ENCODE peak calls at places on chromosomes 2 and 18, in six cellular contexts. C, U, I, S, Q and V are unnamed samples.

GRCh38 chr2:127428057-127428814 is 10.0 kb downstream of the PROC start:
- DNase-seq in I (no peak), S (no peak), Q (no peak), C (no peak), U (no peak), V (no peak)

GRCh38 chr2:152635635-152636298 is 81.5 kb downstream of the PRPF40A start:
- DNase-seq in U (peak), C (peak), I (no peak), S (peak), Q (peak), V (peak)

GRCh38 chr18:47404845-47405244 is 153.4 kb upstream of the SKOR2 start:
- DNase-seq in S (no peak), C (no peak), U (no peak), Q (no peak), I (no peak), V (no peak)

GRCh38 chr18:26524002-26524401 is 24.4 kb downstream of the KCTD1 start:
- DNase-seq in S (no peak), C (no peak), I (no peak), Q (no peak), U (no peak), V (no peak)

GRCh38 chr2:150060341-150060740 is 427.1 kb downstream of the RND3 start:
- DNase-seq in S (no peak), U (no peak), Q (no peak), C (no peak), I (no peak), V (peak)

GRCh38 chr2:210004893-210005292 is 2.5 kb downstream of the RPE start:
- DNase-seq in I (no peak), U (no peak), Q (no peak), S (no peak), C (no peak), V (no peak)

GRCh38 chr2:33457588-33458247 is 18.7 kb upstream of the RASGRP3 start:
- DNase-seq in I (no peak), S (peak), C (no peak), U (no peak), Q (no peak), V (no peak)

GRCh38 chr2:169979025-169979424 is 151.8 kb downstream of the UBR3 start:
- DNase-seq in I (no peak), Q (no peak), S (no peak), U (no peak), C (no peak), V (no peak)

GRCh38 chr2:217950401-217950871 is 52.4 kb downstream of the TNS1 start:
- DNase-seq in C (no peak), U (peak), Q (no peak), S (no peak), I (no peak), V (no peak)

GRCh38 chr2:4324531-4324930 is 621.2 kb downstream of the DCDC2C start:
- DNase-seq in U (no peak), C (no peak), Q (no peak), S (no peak), I (no peak), V (no peak)

GRCh38 chr2:15983496-15983895 is 43.1 kb downstream of the MYCN start:
- DNase-seq in Q (no peak), S (no peak), I (no peak), U (no peak), C (no peak), V (no peak)

GRCh38 chr2:216774180-216774579 is 78.8 kb upstream of the IGFBP5 start:
- DNase-seq in U (no peak), S (no peak), I (peak), Q (no peak), C (no peak), V (no peak)

GRCh38 chr18:45221363-45221762 is 393.9 kb upstream of the SLC14A2 start:
- DNase-seq in S (no peak), I (peak), Q (no peak), C (no peak), U (no peak), V (no peak)

GRCh38 chr2:235537587-235537986 is 43.7 kb downstream of the AGAP1 start:
- DNase-seq in S (no peak), U (no peak), I (no peak), C (no peak), Q (no peak), V (no peak)

GRCh38 chr2:37635359-37636208 is 35.9 kb downstream of the CDC42EP3 start:
- DNase-seq in I (peak), U (no peak), S (no peak), C (peak), Q (peak), V (peak)

GRCh38 chr2:173593109-173593508 is 238.4 kb downstream of the CDCA7 start:
- DNase-seq in I (no peak), S (no peak), Q (no peak), C (no peak), U (no peak), V (no peak)

GRCh38 chr2:2324119-2324518 is 7.0 kb downstream of the MYT1L start:
- DNase-seq in C (no peak), Q (no peak), S (no peak), I (no peak), U (no peak), V (no peak)